ENCODE peak calls at places on chromosomes 6 and 20, in eight cellular contexts. G is dorsolateral prefrontal cortex, A is BE2C, F is NCI-H1105 treated with DMSO at 0.1 percent for 48 hours, X is fibroblast of lung, I is frontal cortex, B is activated T-cell treated with anti-CD3 and anti-CD28 coated beads for 1 hour, H is T-helper 1 cell. U is an unnamed sample.

GRCh38 chr6:5617179-5617578 is 355.9 kb downstream of the FARS2 start:
- DNase-seq in G (no peak), A (no peak), F (no peak), X (no peak), I (no peak), B (no peak), H (no peak), U (no peak)

GRCh38 chr6:135281227-135281626 is 100.1 kb downstream of the MYB start:
- DNase-seq in G (no peak), A (no peak), F (no peak), X (no peak), I (no peak), B (no peak), H (no peak), U (no peak)

GRCh38 chr20:24892931-24893330 is 56.1 kb upstream of the CST7 start:
- DNase-seq in G (no peak), A (no peak), F (no peak), X (no peak), I (no peak), B (no peak), H (no peak), U (no peak)

GRCh38 chr6:136647363-136647763 is 97.1 kb upstream of the MAP7 start:
- DNase-seq in G (no peak), A (no peak), F (no peak), X (peak), I (no peak), B (no peak), H (peak), U (no peak)

GRCh38 chr20:59748555-59749292 is 144.4 kb downstream of the PHACTR3 start:
- DNase-seq in G (no peak), A (no peak), F (no peak), X (peak), I (no peak), B (no peak), H (no peak), U (no peak)

GRCh38 chr20:52192296-52193007 is 873 bp upstream of the ZFP64 start:
- DNase-seq in G (peak), A (peak), F (peak), X (no peak), I (no peak), B (no peak), H (no peak), U (peak)

GRCh38 chr6:156848533-156848932 is 71.4 kb downstream of the ARID1B start:
- DNase-seq in G (no peak), A (peak), F (peak), X (peak), I (no peak), B (no peak), H (no peak), U (no peak)

GRCh38 chr6:93940381-93940780 is 521.0 kb upstream of the EPHA7 start:
- DNase-seq in G (no peak), A (no peak), F (no peak), X (no peak), I (no peak), B (no peak), H (no peak), U (no peak)

GRCh38 chr6:144093236-144093635 is 2.1 kb downstream of the SF3B5 start:
- DNase-seq in G (no peak), A (no peak), F (no peak), X (no peak), I (no peak), B (no peak), H (no peak), U (no peak)

GRCh38 chr20:9515761-9516657 is 1.6 kb downstream of the LAMP5 start:
- DNase-seq in G (no peak), A (peak), F (peak), X (peak), I (no peak), B (no peak), H (no peak), U (no peak)

U was measured in RWPE1.